ENCODE peak calls at places on chromosome 10, in four cellular contexts. One of them, this sample, is unnamed.

GRCh38 chr10:44300666-44301649 is 83.9 kb downstream of the CXCL12 start:
- DNase-seq in PC-9: peak; percentile 82
- DNase-seq in GM23248: peak; percentile 98
- DNase-seq in MM.1S: no peak
- DNase-seq in this sample: no peak

GRCh38 chr10:48614481-48615383 is 9.9 kb upstream of the ARHGAP22 start:
- DNase-seq in MM.1S: peak; percentile 65
- DNase-seq in PC-9: no peak
- DNase-seq in GM23248: peak; percentile 90
- DNase-seq in this sample: no peak

GRCh38 chr10:675532-675931 is 13.9 kb downstream of the DIP2C start:
- DNase-seq in PC-9: no peak
- DNase-seq in GM23248: no peak
- DNase-seq in MM.1S: no peak
- DNase-seq in this sample: no peak

GRCh38 chr10:125021686-125022374 is 79.9 kb downstream of the ZRANB1 start:
- DNase-seq in MM.1S: no peak
- DNase-seq in PC-9: no peak
- DNase-seq in GM23248: no peak
- DNase-seq in this sample: no peak

GRCh38 chr10:79200346-79200745 is 131.6 kb downstream of the ZMIZ1 start:
- DNase-seq in MM.1S: no peak
- DNase-seq in PC-9: no peak
- DNase-seq in GM23248: no peak
- DNase-seq in this sample: no peak

GRCh38 chr10:97689637-97690036 is 2.6 kb upstream of the AVPI1 start:
- DNase-seq in MM.1S: no peak
- DNase-seq in GM23248: peak; percentile 98
- DNase-seq in PC-9: peak; percentile 84
- DNase-seq in this sample: no peak

GRCh38 chr10:102919237-102919959 is 1.3 kb downstream of the CNNM2 start:
- DNase-seq in MM.1S: no peak
- DNase-seq in GM23248: peak; percentile 50
- DNase-seq in PC-9: no peak
- DNase-seq in this sample: no peak

GRCh38 chr10:58588673-58589265 is 76.1 kb downstream of the BICC1 start:
- DNase-seq in GM23248: no peak
- DNase-seq in PC-9: no peak
- DNase-seq in MM.1S: no peak
- DNase-seq in this sample: no peak

GRCh38 chr10:32256613-32257437 is 90.1 kb downstream of the EPC1 start:
- DNase-seq in GM23248: peak; percentile 60
- DNase-seq in PC-9: no peak
- DNase-seq in MM.1S: peak; percentile 68
- DNase-seq in this sample: no peak

GRCh38 chr10:28778524-28778923 is 101.2 kb downstream of the BAMBI start:
- DNase-seq in MM.1S: no peak
- DNase-seq in GM23248: no peak
- DNase-seq in PC-9: no peak
- DNase-seq in this sample: no peak

GRCh38 chr10:97481071-97481470 is 17.2 kb downstream of the MMS19 start:
- DNase-seq in MM.1S: no peak
- DNase-seq in PC-9: no peak
- DNase-seq in GM23248: no peak
- DNase-seq in this sample: no peak

GRCh38 chr10:64365663-64366062 is 844.5 kb downstream of the REEP3 start:
- DNase-seq in PC-9: no peak
- DNase-seq in GM23248: no peak
- DNase-seq in MM.1S: no peak
- DNase-seq in this sample: no peak

GRCh38 chr10:4215963-4216575 is 431.1 kb upstream of the KLF6 start:
- DNase-seq in GM23248: no peak
- DNase-seq in PC-9: no peak
- DNase-seq in MM.1S: no peak
- DNase-seq in this sample: no peak

GRCh38 chr10:97007417-97007816 is 175.3 kb downstream of the LCOR start:
- DNase-seq in PC-9: no peak
- DNase-seq in MM.1S: no peak
- DNase-seq in GM23248: no peak
- DNase-seq in this sample: no peak

GRCh38 chr10:30510184-30510931 is 76.4 kb downstream of the MAP3K8 start:
- DNase-seq in MM.1S: peak; percentile 44
- DNase-seq in PC-9: peak; percentile 46
- DNase-seq in GM23248: peak; percentile 93
- DNase-seq in this sample: no peak

GRCh38 chr10:62626817-62627216 is 177.7 kb upstream of the ADO start:
- DNase-seq in MM.1S: no peak
- DNase-seq in GM23248: peak; percentile 73
- DNase-seq in PC-9: no peak
- DNase-seq in this sample: no peak

GRCh38 chr10:15201589-15202300 is 33.3 kb upstream of the NMT2 start:
- DNase-seq in GM23248: peak; percentile 62
- DNase-seq in PC-9: peak; percentile 38
- DNase-seq in MM.1S: no peak
- DNase-seq in this sample: no peak

GRCh38 chr10:112816033-112816430 is 134.0 kb upstream of the TCF7L2 start:
- DNase-seq in MM.1S: no peak
- DNase-seq in GM23248: peak; percentile 10
- DNase-seq in PC-9: peak; percentile 38
- DNase-seq in this sample: no peak

GRCh38 chr10:77283326-77283725 is 354.3 kb downstream of the KCNMA1 start:
- DNase-seq in MM.1S: no peak
- DNase-seq in PC-9: no peak
- DNase-seq in GM23248: no peak
- DNase-seq in this sample: no peak

GRCh38 chr10:89119651-89120050 is 87.5 kb downstream of the CH25H start:
- DNase-seq in GM23248: no peak
- DNase-seq in MM.1S: no peak
- DNase-seq in PC-9: no peak
- DNase-seq in this sample: no peak

GRCh38 chr10:98344589-98345038 is 70.4 kb downstream of the PYROXD2 start:
- DNase-seq in MM.1S: no peak
- DNase-seq in PC-9: no peak
- DNase-seq in GM23248: peak; percentile 96
- DNase-seq in this sample: no peak

GRCh38 chr10:1240341-1240775 is 184.2 kb downstream of the WDR37 start:
- DNase-seq in MM.1S: no peak
- DNase-seq in GM23248: no peak
- DNase-seq in PC-9: no peak
- DNase-seq in this sample: no peak

GRCh38 chr10:71459513-71459912 is 62.8 kb downstream of the CDH23 start:
- DNase-seq in MM.1S: no peak
- DNase-seq in GM23248: no peak
- DNase-seq in PC-9: no peak
- DNase-seq in this sample: no peak

GRCh38 chr10:29725133-29725720 is 90.5 kb upstream of the SVIL start:
- DNase-seq in MM.1S: no peak
- DNase-seq in GM23248: no peak
- DNase-seq in PC-9: peak; percentile 46
- DNase-seq in this sample: no peak

GRCh38 chr10:102869290-102870198 is at the start of gene AS3MT:
- DNase-seq in PC-9: no peak
- DNase-seq in MM.1S: no peak
- DNase-seq in GM23248: peak; percentile 53
- DNase-seq in this sample: no peak

GRCh38 chr10:11164806-11165590 is 147.3 kb downstream of the CELF2 start:
- DNase-seq in GM23248: peak; percentile 93
- DNase-seq in PC-9: no peak
- DNase-seq in MM.1S: peak; percentile 86
- DNase-seq in this sample: no peak

GRCh38 chr10:62761115-62761514 is 43.4 kb upstream of the ADO start:
- DNase-seq in GM23248: no peak
- DNase-seq in PC-9: no peak
- DNase-seq in MM.1S: peak; percentile 43
- DNase-seq in this sample: no peak

GRCh38 chr10:74882831-74883230 is 56.4 kb downstream of the KAT6B start:
- DNase-seq in GM23248: peak; percentile 45
- DNase-seq in MM.1S: no peak
- DNase-seq in PC-9: no peak
- DNase-seq in this sample: no peak

GRCh38 chr10:27504897-27505457 is 873 bp downstream of the RAB18 start:
- DNase-seq in MM.1S: no peak
- DNase-seq in PC-9: no peak
- DNase-seq in GM23248: peak; percentile 76
- DNase-seq in this sample: no peak

GRCh38 chr10:45000138-45000763 is 472 bp upstream of the ZNF22 start:
- DNase-seq in GM23248: peak; percentile 95
- DNase-seq in MM.1S: no peak
- DNase-seq in PC-9: peak; percentile 35
- DNase-seq in this sample: no peak

GRCh38 chr10:124660404-124661125 is 83.6 kb downstream of the FAM53B start:
- DNase-seq in PC-9: no peak
- DNase-seq in GM23248: no peak
- DNase-seq in MM.1S: no peak
- DNase-seq in this sample: no peak

GRCh38 chr10:113261130-113261529 is 291.7 kb upstream of the HABP2 start:
- DNase-seq in PC-9: no peak
- DNase-seq in GM23248: no peak
- DNase-seq in MM.1S: no peak
- DNase-seq in this sample: no peak

GRCh38 chr10:124651402-124651887 is 92.7 kb downstream of the FAM53B start:
- DNase-seq in MM.1S: no peak
- DNase-seq in PC-9: no peak
- DNase-seq in GM23248: no peak
- DNase-seq in this sample: no peak

GRCh38 chr10:49398986-49399385 is 3.1 kb upstream of the DRGX start:
- DNase-seq in GM23248: no peak
- DNase-seq in PC-9: no peak
- DNase-seq in MM.1S: no peak
- DNase-seq in this sample: no peak

GRCh38 chr10:60203993-60204618 is 185.6 kb downstream of the ANK3 start:
- DNase-seq in MM.1S: peak; percentile 28
- DNase-seq in PC-9: peak; percentile 35
- DNase-seq in GM23248: peak; percentile 72
- DNase-seq in this sample: no peak

GRCh38 chr10:14560274-14560673 is 214.4 kb downstream of the FAM107B start:
- DNase-seq in MM.1S: no peak
- DNase-seq in PC-9: peak; percentile 91
- DNase-seq in GM23248: peak; percentile 53
- DNase-seq in this sample: no peak

GRCh38 chr10:45470098-45471012 is 96.3 kb downstream of the ALOX5 start:
- DNase-seq in GM23248: peak; percentile 47
- DNase-seq in MM.1S: no peak
- DNase-seq in PC-9: peak; percentile 85
- DNase-seq in this sample: no peak

GRCh38 chr10:48478469-48478868 is 126.4 kb downstream of the ARHGAP22 start:
- DNase-seq in MM.1S: no peak
- DNase-seq in GM23248: no peak
- DNase-seq in PC-9: no peak
- DNase-seq in this sample: no peak

DNA sequence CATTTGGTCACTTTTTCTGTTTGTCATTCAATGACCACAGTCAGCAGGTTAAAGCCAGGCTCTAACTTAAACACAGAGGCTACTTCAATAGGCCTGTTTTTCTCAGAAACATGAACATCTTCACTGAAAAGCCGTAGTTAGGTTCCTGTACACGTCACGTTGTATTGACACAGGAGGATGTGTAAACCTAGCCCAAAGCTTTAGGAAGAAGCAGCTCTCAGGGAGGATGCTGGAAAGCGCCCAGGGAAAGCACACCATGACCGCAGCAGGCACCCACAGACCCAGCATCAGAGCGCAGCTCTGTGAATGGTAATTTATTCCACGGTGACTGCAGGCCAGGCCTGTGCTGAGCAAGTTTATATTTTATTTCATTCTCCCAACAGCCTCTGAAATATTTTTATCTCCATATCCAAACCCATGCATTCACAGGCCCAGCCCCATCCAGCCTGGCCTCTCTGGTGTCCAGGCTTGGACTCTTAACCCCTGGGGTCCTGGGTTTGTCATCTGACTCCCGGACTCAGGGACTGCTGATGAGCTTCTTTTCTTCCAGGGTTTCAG is 51.1 kb downstream of the ASB13 start:
- DNase-seq in MM.1S: no peak
- DNase-seq in PC-9: no peak
- DNase-seq in GM23248: no peak
- DNase-seq in this sample: no peak
- H3K27ac ChIP-seq in MM.1S: no peak overlapping the region
- H3K27ac ChIP-seq in PC-9: no peak overlapping the region
- H3K27ac ChIP-seq in GM23248: no peak overlapping the region
- H3K27ac ChIP-seq in this sample: no peak overlapping the region

GRCh38 chr10:51074238-51075028 is at the start of gene PRKG1:
- DNase-seq in PC-9: peak; percentile 43
- DNase-seq in MM.1S: peak; percentile 34
- DNase-seq in GM23248: peak; percentile 89
- DNase-seq in this sample: no peak
- TF ChIP-seq EZH2 in PC-9: no peak
- TF ChIP-seq EZH2 in MM.1S: no peak
- TF ChIP-seq EZH2 in GM23248: no peak
- TF ChIP-seq EZH2 in this sample: no peak

GRCh38 chr10:83108565-83109333 is 1030.6 kb upstream of the GHITM start:
- DNase-seq in MM.1S: no peak
- DNase-seq in PC-9: no peak
- DNase-seq in GM23248: no peak
- DNase-seq in this sample: no peak
- H3K9me3 ChIP-seq in MM.1S: no peaks in the 10 kb centered on the region
- H3K9me3 ChIP-seq in PC-9: no peaks in the 10 kb centered on the region
- H3K9me3 ChIP-seq in GM23248: no peaks in the 10 kb centered on the region
- H3K9me3 ChIP-seq in this sample: no peaks in the 10 kb centered on the region

GRCh38 chr10:121049923-121050322 is 198.8 kb downstream of the WDR11 start:
- DNase-seq in PC-9: no peak
- DNase-seq in MM.1S: no peak
- DNase-seq in GM23248: no peak
- DNase-seq in this sample: no peak
- H3K27ac ChIP-seq in PC-9: no peak overlapping the region
- H3K27ac ChIP-seq in MM.1S: no peak overlapping the region
- H3K27ac ChIP-seq in GM23248: no peak overlapping the region
- H3K27ac ChIP-seq in this sample: no peak overlapping the region

GRCh38 chr10:127787873-127788272 is 50.9 kb downstream of the FOXI2 start:
- DNase-seq in PC-9: no peak
- DNase-seq in MM.1S: no peak
- DNase-seq in GM23248: no peak
- DNase-seq in this sample: no peak

GRCh38 chr10:127790165-127790564 is 53.2 kb downstream of the FOXI2 start:
- DNase-seq in MM.1S: no peak
- DNase-seq in PC-9: no peak
- DNase-seq in GM23248: no peak
- DNase-seq in this sample: no peak
- TF ChIP-seq EZH2 in MM.1S: no peak
- TF ChIP-seq EZH2 in PC-9: no peak
- TF ChIP-seq EZH2 in GM23248: no peak
- TF ChIP-seq EZH2 in this sample: no peak

GRCh38 chr10:9379183-9379582 is 1324.7 kb downstream of the GATA3 start:
- DNase-seq in MM.1S: no peak
- DNase-seq in GM23248: no peak
- DNase-seq in PC-9: no peak
- DNase-seq in this sample: no peak
- H3K9me3 ChIP-seq in MM.1S: no peaks in the 10 kb centered on the region
- H3K9me3 ChIP-seq in GM23248: no peaks in the 10 kb centered on the region
- H3K9me3 ChIP-seq in PC-9: no peaks in the 10 kb centered on the region
- H3K9me3 ChIP-seq in this sample: no peaks in the 10 kb centered on the region